ENCODE peak calls at places on chromosomes 16 and 17, in eight cellular contexts. Q is heart left ventricle, F is mesothelial cell of epicardium, X is omental fat pad, R is lung, J is fibroblast of pulmonary artery, N is tibial artery, E is NB4. Y is an unnamed sample.

GRCh38 chr17:49687878-49688491 is 10.1 kb upstream of the SPOP start:
- DNase-seq in X (no peak), E (peak), R (no peak), Q (no peak), J (peak), F (no peak), N (no peak), Y (no peak)

GRCh38 chr16:23952128-23953041 is 116.6 kb downstream of the PRKCB start:
- DNase-seq in R (no peak), J (no peak), E (peak), N (peak), X (no peak), F (peak), Q (no peak), Y (peak)

GRCh38 chr16:3101841-3102470 is 2.9 kb upstream of the ZSCAN10 start:
- DNase-seq in X (no peak), R (no peak), Q (peak), N (no peak), J (peak), F (no peak), E (peak), Y (no peak)

GRCh38 chr17:47729486-47729885 is 3.5 kb upstream of the TBX21 start:
- DNase-seq in N (no peak), J (no peak), E (no peak), R (no peak), Q (no peak), X (no peak), F (no peak), Y (no peak)

GRCh38 chr17:70394430-70394829 is 225.1 kb downstream of the KCNJ2 start:
- DNase-seq in Q (no peak), N (no peak), R (no peak), J (no peak), E (no peak), X (no peak), F (no peak), Y (no peak)

GRCh38 chr17:42608692-42609181 is 437 bp downstream of the RETREG3 start:
- DNase-seq in X (no peak), N (peak), Q (no peak), F (no peak), R (peak), J (no peak), E (peak), Y (no peak)

GRCh38 chr17:72657467-72658317 is 434.8 kb downstream of the SLC39A11 start:
- DNase-seq in J (no peak), X (no peak), Q (no peak), R (no peak), N (no peak), E (no peak), F (no peak), Y (no peak)

GRCh38 chr17:33725675-33726271 is 432.7 kb upstream of the ASIC2 start:
- DNase-seq in R (peak), X (no peak), E (peak), F (peak), N (peak), J (peak), Q (no peak), Y (no peak)

GRCh38 chr17:37187262-37187661 is 188.5 kb upstream of the C17orf78 start:
- DNase-seq in Q (no peak), R (no peak), J (no peak), F (no peak), N (no peak), X (no peak), E (no peak), Y (no peak)

GRCh38 chr16:65244811-65245210 is 122.9 kb upstream of the CDH11 start:
- DNase-seq in J (no peak), N (no peak), Q (no peak), E (no peak), F (no peak), R (no peak), X (no peak), Y (no peak)

GRCh38 chr17:75088902-75089417 is 1.2 kb downstream of the SLC16A5 start:
- DNase-seq in Q (no peak), J (no peak), X (no peak), E (peak), N (no peak), F (no peak), R (peak), Y (no peak)

GRCh38 chr16:15653227-15653626 is 3.2 kb downstream of the NDE1 start:
- DNase-seq in F (no peak), Q (no peak), N (no peak), E (no peak), R (no peak), J (peak), X (no peak), Y (no peak)

GRCh38 chr16:17173134-17173729 is 297.5 kb downstream of the XYLT1 start:
- DNase-seq in R (peak), N (peak), J (peak), Q (peak), X (no peak), F (no peak), E (peak), Y (peak)

GRCh38 chr16:71637398-71637797 is 11.4 kb downstream of the MARVELD3 start:
- DNase-seq in J (peak), E (no peak), X (no peak), F (no peak), Q (peak), R (no peak), N (no peak), Y (no peak)

GRCh38 chr17:44915727-44916058 is 393 bp upstream of the GFAP start:
- DNase-seq in N (no peak), R (no peak), Q (no peak), E (peak), X (no peak), F (no peak), J (no peak), Y (no peak)

GRCh38 chr17:41785876-41786226 is 660 bp downstream of the JUP start:
- DNase-seq in R (peak), F (no peak), N (no peak), J (peak), X (no peak), Q (peak), E (peak), Y (no peak)

GRCh38 chr16:67517661-67518423 is 10.8 kb upstream of the RIPOR1 start:
- DNase-seq in J (no peak), F (no peak), Q (no peak), E (no peak), N (no peak), X (no peak), R (no peak), Y (no peak)

GRCh38 chr17:16939606-16940115 is 32.3 kb downstream of the TNFRSF13B start:
- DNase-seq in X (no peak), Q (no peak), E (no peak), R (no peak), F (no peak), N (peak), J (no peak), Y (no peak)

GRCh38 chr17:57399690-57400089 is 143.4 kb downstream of the MSI2 start:
- DNase-seq in E (no peak), X (no peak), N (no peak), R (no peak), J (no peak), F (no peak), Q (no peak), Y (no peak)

GRCh38 chr17:37286430-37286829 is 89.4 kb upstream of the C17orf78 start:
- DNase-seq in Q (no peak), R (no peak), X (no peak), E (no peak), N (no peak), J (no peak), F (no peak), Y (no peak)

GRCh38 chr16:80670170-80670865 is 129.5 kb downstream of the DYNLRB2 start:
- DNase-seq in E (no peak), J (no peak), F (no peak), R (no peak), N (no peak), X (no peak), Q (no peak), Y (no peak)

GRCh38 chr16:9596788-9597187 is 505.3 kb downstream of the HAPSTR1 start:
- DNase-seq in F (no peak), E (no peak), R (no peak), Q (no peak), N (no peak), X (no peak), J (no peak), Y (no peak)

GRCh38 chr17:19979917-19980770 is 2.5 kb upstream of the AKAP10 start:
- DNase-seq in J (no peak), E (peak), X (no peak), R (no peak), N (peak), F (peak), Q (peak), Y (no peak)

GRCh38 chr16:88650749-88651275 is at the start of gene CYBA:
- DNase-seq in X (no peak), N (peak), E (peak), F (peak), Q (peak), J (peak), R (peak), Y (peak)

GRCh38 chr16:54318941-54319340 is 32.4 kb upstream of the IRX3 start:
- DNase-seq in E (no peak), F (no peak), J (peak), Q (no peak), N (no peak), X (no peak), R (no peak), Y (no peak)

GRCh38 chr17:47231334-47231733 is 22.2 kb downstream of the MYL4 start:
- DNase-seq in R (no peak), F (no peak), J (no peak), X (no peak), Q (no peak), N (no peak), E (no peak), Y (no peak)

GRCh38 chr17:10271004-10271620 is 72.7 kb upstream of the GAS7 start:
- DNase-seq in N (no peak), R (no peak), E (peak), X (no peak), F (no peak), Q (no peak), J (peak), Y (no peak)

GRCh38 chr17:50640701-50641338 is 6.1 kb downstream of the ABCC3 start:
- DNase-seq in F (no peak), N (peak), R (no peak), J (peak), Q (peak), E (peak), X (no peak), Y (peak)

GRCh38 chr17:39809221-39809620 is 54.9 kb downstream of the IKZF3 start:
- DNase-seq in N (no peak), E (no peak), X (no peak), J (no peak), Q (no peak), F (no peak), R (no peak), Y (no peak)

GRCh38 chr17:50630524-50631194 is 4.0 kb upstream of the ABCC3 start:
- DNase-seq in X (no peak), Q (peak), F (peak), N (no peak), E (no peak), R (peak), J (peak), Y (no peak)

GRCh38 chr17:67285360-67285759 is 40.4 kb upstream of the HELZ start:
- DNase-seq in F (no peak), N (no peak), J (no peak), R (no peak), Q (no peak), E (no peak), X (no peak), Y (no peak)

GRCh38 chr17:77735051-77735340 is 223.5 kb upstream of the TNRC6C start:
- DNase-seq in E (no peak), R (no peak), N (no peak), Q (no peak), F (no peak), J (no peak), X (no peak), Y (no peak)

GRCh38 chr17:77735341-77736206 is 222.9 kb upstream of the TNRC6C start:
- DNase-seq in F (peak), R (peak), N (peak), X (no peak), Q (peak), J (peak), E (no peak), Y (no peak)

GRCh38 chr17:77733576-77734296 is 224.8 kb upstream of the TNRC6C start:
- DNase-seq in X (no peak), Q (no peak), J (no peak), E (no peak), F (peak), N (no peak), R (no peak), Y (no peak)

GRCh38 chr17:77736207-77736600 is 222.3 kb upstream of the TNRC6C start:
- DNase-seq in Q (peak), F (no peak), X (no peak), N (peak), E (no peak), R (no peak), J (no peak), Y (no peak)

GRCh38 chr17:77734371-77735050 is 224.0 kb upstream of the TNRC6C start:
- DNase-seq in Q (peak), J (peak), X (peak), E (peak), F (peak), N (peak), R (peak), Y (peak)
- TF ChIP-seq CTCF in Q (peak), J (no peak), X (no peak), E (no peak), F (no peak), N (no peak), R (no peak), Y (peak)

GRCh38 chr16:85472514-85472913 is 140.6 kb upstream of the GSE1 start:
- DNase-seq in N (no peak), E (no peak), J (no peak), X (no peak), R (no peak), Q (no peak), F (no peak), Y (no peak)

GRCh38 chr16:85473909-85474640 is 139.0 kb upstream of the GSE1 start:
- DNase-seq in Q (no peak), J (no peak), R (no peak), F (no peak), N (no peak), E (no peak), X (no peak), Y (no peak)

GRCh38 chr16:85471469-85472431 is 141.4 kb upstream of the GSE1 start:
- DNase-seq in X (no peak), R (peak), E (no peak), N (no peak), F (no peak), Q (no peak), J (peak), Y (no peak)

GRCh38 chr16:85474808-85475207 is 138.3 kb upstream of the GSE1 start:
- DNase-seq in Q (no peak), N (no peak), J (no peak), E (no peak), F (no peak), R (no peak), X (no peak), Y (no peak)

GRCh38 chr16:85473326-85473725 is 139.8 kb upstream of the GSE1 start:
- DNase-seq in J (no peak), E (no peak), N (no peak), Q (no peak), F (no peak), R (no peak), X (no peak), Y (no peak)
- TF ChIP-seq CTCF in J (no peak), E (no peak), N (no peak), Q (no peak), F (no peak), R (no peak), X (no peak), Y (no peak)

GRCh38 chr16:77208382-77208781 is 9.2 kb downstream of the SYCE1L start:
- DNase-seq in X (no peak), R (no peak), J (no peak), F (no peak), N (no peak), Q (no peak), E (no peak), Y (no peak)

GRCh38 chr16:77213542-77214108 is 14.4 kb downstream of the SYCE1L start:
- DNase-seq in X (peak), Q (no peak), J (peak), F (no peak), E (no peak), R (peak), N (no peak), Y (no peak)

GRCh38 chr16:77212736-77213541 is 13.7 kb downstream of the SYCE1L start:
- DNase-seq in R (peak), N (no peak), E (peak), J (peak), Q (peak), X (peak), F (peak), Y (no peak)

GRCh38 chr16:77214411-77215138 is 15.4 kb downstream of the SYCE1L start:
- DNase-seq in R (no peak), E (peak), J (no peak), N (no peak), X (no peak), F (no peak), Q (no peak), Y (no peak)

DNA sequence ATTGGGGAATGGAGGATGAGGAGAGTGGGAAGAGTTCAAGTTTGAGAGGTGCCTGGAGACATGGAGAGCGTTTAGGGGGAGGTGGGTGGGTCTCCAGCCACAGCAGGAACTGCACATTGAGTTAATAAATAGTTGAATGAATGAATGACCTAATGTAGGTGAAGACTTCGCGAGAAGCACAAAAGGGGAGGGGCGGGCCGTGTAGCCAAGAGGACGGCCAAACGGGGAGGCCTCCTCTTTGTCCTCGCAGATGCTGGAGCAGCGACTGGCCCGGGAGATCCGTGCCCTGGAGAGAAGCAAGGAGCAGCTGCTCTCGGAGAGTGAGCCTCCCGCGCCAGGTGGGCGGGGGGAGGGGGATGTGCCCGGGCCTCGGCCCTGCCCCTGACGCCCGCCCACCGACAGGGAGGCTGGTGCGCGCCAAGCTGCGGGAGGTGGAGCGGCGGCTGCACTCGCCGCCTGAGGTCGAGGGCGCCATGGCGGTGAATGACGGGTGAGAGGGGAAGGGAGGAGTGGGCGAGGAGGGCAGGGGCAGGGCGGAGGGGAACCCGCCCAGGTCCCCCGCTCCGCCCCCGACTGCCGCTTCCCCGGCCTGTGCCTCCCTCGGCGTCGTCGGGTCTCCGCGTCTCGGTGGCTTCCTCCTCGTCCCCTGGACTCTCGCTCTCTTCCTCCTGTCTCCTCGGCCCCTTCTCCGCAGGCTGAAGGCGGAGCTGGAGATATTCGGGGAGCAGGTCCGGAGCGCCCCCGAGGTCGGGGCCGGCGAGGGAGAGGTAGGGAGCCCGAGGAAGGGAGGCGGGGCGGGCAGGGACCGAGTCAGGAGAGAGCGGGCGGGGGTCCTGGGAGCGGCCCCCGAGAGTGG is 12.9 kb downstream of the SYCE1L start:
- DNase-seq in J (peak), R (peak), Q (peak), N (no peak), E (peak), F (peak), X (no peak), Y (no peak)
- TF ChIP-seq CTCF in J (no peak), R (no peak), Q (no peak), N (no peak), E (no peak), F (no peak), X (no peak), Y (no peak)

DNA sequence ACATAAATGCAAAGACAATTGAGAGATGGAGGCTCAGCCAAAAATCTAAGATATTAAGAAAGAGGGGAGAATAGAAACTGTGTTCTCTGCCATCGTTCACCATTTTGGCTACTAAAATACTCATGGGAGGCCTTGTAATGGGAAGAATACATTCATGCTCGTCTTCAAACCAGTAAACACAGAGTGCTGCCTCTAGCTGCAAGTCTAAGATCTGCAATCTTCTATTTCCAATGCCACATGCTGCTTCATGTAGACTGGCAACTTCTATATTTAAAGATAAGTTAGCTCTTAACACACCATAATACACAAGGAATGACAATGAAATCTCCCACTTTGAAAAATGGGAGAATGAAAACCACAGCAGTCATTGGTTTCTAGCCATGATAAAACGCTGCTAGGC is 387.3 kb downstream of the HS3ST3B1 start:
- DNase-seq in X (no peak), R (no peak), N (no peak), F (no peak), J (no peak), Q (no peak), E (peak), Y (no peak)
- TF ChIP-seq CTCF in X (no peak), R (no peak), N (no peak), F (no peak), J (peak), Q (no peak), E (no peak), Y (no peak)

DNA sequence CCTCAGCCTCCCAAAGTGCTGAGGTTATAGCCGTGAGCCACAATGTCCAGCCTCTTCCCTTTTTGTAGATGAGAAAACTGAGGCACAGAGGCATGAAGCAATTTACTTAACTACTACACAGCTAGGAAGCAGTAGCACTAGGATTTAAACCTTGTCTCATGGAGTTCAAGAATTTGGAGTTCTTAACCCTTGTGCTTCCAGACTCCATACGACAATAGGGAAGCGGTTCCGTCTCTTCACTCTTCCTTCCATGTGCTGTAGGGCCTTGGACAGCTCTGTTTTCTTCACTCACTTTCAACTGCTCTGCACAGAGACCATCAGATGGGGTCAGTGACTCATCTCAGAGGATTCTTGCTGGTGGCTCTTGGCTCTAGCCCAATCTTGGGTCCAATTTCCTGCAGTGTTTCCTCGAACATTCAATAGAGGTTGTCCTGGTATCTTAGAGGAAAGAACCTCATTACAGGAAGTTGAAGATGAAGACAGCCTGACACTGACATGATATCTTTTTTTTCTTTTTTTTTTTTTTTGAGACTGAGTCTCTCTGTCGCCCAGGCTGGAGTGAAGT is 19.3 kb downstream of the ITGAL start:
- DNase-seq in R (no peak), J (peak), N (no peak), E (peak), Q (no peak), F (no peak), X (no peak), Y (no peak)
- TF ChIP-seq CTCF in R (no peak), J (no peak), N (no peak), E (no peak), Q (no peak), F (no peak), X (no peak), Y (no peak)

GRCh38 chr17:7557147-7557764 is 1.3 kb upstream of the TNFSF13 start:
- DNase-seq in R (no peak), N (no peak), E (no peak), F (no peak), X (no peak), J (no peak), Q (no peak), Y (no peak)

GRCh38 chr17:7553356-7553755 is 4.5 kb downstream of the TNFSF12 start:
- DNase-seq in N (no peak), F (no peak), X (no peak), Q (no peak), R (no peak), E (no peak), J (no peak), Y (no peak)

GRCh38 chr17:7557825-7558543 is 566 bp upstream of the TNFSF13 start:
- DNase-seq in J (peak), X (no peak), N (peak), E (peak), Q (peak), F (no peak), R (peak), Y (peak)

GRCh38 chr17:7556627-7557026 is 1.9 kb upstream of the TNFSF13 start:
- DNase-seq in R (no peak), J (no peak), F (no peak), N (no peak), E (no peak), X (no peak), Q (no peak), Y (no peak)

GRCh38 chr17:7555320-7555948 is 3.1 kb upstream of the TNFSF13 start:
- DNase-seq in R (no peak), Q (no peak), X (no peak), F (no peak), J (no peak), N (no peak), E (no peak), Y (no peak)
- TF ChIP-seq CTCF in R (no peak), Q (no peak), X (no peak), F (no peak), J (peak), N (no peak), E (no peak), Y (no peak)

GRCh38 chr16:10877472-10877946 is 507 bp downstream of the CIITA start:
- DNase-seq in E (no peak), R (no peak), X (no peak), F (no peak), Q (no peak), J (no peak), N (no peak), Y (no peak)
- TF ChIP-seq CTCF in E (no peak), R (no peak), X (no peak), F (no peak), Q (no peak), J (no peak), N (no peak), Y (no peak)